ENCODE peak calls at places on chromosomes 13 and 19, in seven cellular contexts. G, N, I, D, Z, L and Y are unnamed samples.
A peak's percentile ranks its signal among the peaks of the same experiment; 100 is the strongest.

GRCh38 chr19:27744926-27745844 is 1467.8 kb downstream of the UQCRFS1 start:
- DNase-seq in I (no peak), G (no peak), D (no peak), L (no peak), Z (no peak), N (no peak), Y (peak; percentile 24)

GRCh38 chr13:104837756-104838155 is 1697.7 kb downstream of the EFNB2 start:
- DNase-seq in D (no peak), Z (no peak), G (no peak), I (no peak), N (no peak), L (no peak), Y (no peak)

GRCh38 chr13:105442941-105443340 is 1092.5 kb downstream of the EFNB2 start:
- DNase-seq in I (no peak), L (no peak), Z (no peak), D (peak; percentile 96), G (peak; percentile 88), N (peak; percentile 100), Y (peak; percentile 75)

GRCh38 chr13:96836733-96837132 is 157.5 kb downstream of the OXGR1 start:
- DNase-seq in Z (no peak), D (no peak), N (no peak), I (no peak), G (no peak), L (no peak), Y (no peak)

GRCh38 chr13:114118763-114119123 is 13.7 kb downstream of the RASA3 start:
- DNase-seq in L (peak; percentile 32), N (peak; percentile 74), G (no peak), I (no peak), D (peak; percentile 65), Z (no peak), Y (no peak)

GRCh38 chr19:11384778-11385129 is 640 bp upstream of the EPOR start:
- DNase-seq in I (no peak), G (no peak), Z (no peak), L (no peak), D (no peak), N (no peak), Y (no peak)

GRCh38 chr19:33302974-33303790 is 848 bp upstream of the CEBPA start:
- DNase-seq in I (no peak), G (peak; percentile 59), D (peak; percentile 65), Z (peak; percentile 42), L (peak; percentile 78), N (peak; percentile 41), Y (no peak)

GRCh38 chr19:44644391-44645016 is 794 bp downstream of the PVR start:
- DNase-seq in L (no peak), N (peak; percentile 49), D (peak; percentile 41), Z (peak; percentile 41), G (no peak), I (no peak), Y (peak; percentile 21)

GRCh38 chr13:33462109-33462508 is 176.6 kb upstream of the STARD13 start:
- DNase-seq in D (no peak), L (no peak), I (no peak), N (no peak), G (no peak), Z (no peak), Y (no peak)

GRCh38 chr19:33819875-33820781 is 23.5 kb downstream of the KCTD15 start:
- DNase-seq in G (peak; percentile 85), D (peak; percentile 87), I (no peak), L (peak; percentile 69), N (peak; percentile 12), Z (peak; percentile 80), Y (peak; percentile 27)

GRCh38 chr13:99034333-99035085 is 56.6 kb upstream of the DOCK9 start:
- DNase-seq in D (no peak), N (no peak), G (no peak), I (no peak), Z (no peak), L (no peak), Y (no peak)

GRCh38 chr19:29544656-29545360 is 19.0 kb downstream of the VSTM2B start:
- DNase-seq in I (no peak), L (no peak), D (no peak), G (no peak), N (no peak), Z (peak; percentile 8), Y (no peak)

GRCh38 chr13:83150616-83151307 is 731.5 kb downstream of the SLITRK1 start:
- DNase-seq in G (no peak), I (no peak), N (no peak), Z (no peak), D (peak; percentile 8), L (no peak), Y (no peak)

GRCh38 chr19:19105365-19106060 is 32.8 kb downstream of the TMEM161A start:
- DNase-seq in N (no peak), I (peak; percentile 12), D (peak; percentile 76), G (peak; percentile 71), Z (no peak), L (no peak), Y (no peak)

GRCh38 chr19:51127755-51128154 is 3.0 kb downstream of the SIGLEC9 start:
- DNase-seq in N (peak; percentile 47), L (no peak), G (no peak), Z (no peak), D (peak; percentile 75), I (no peak), Y (no peak)

GRCh38 chr13:27997904-27998522 is 9.5 kb upstream of the URAD start:
- DNase-seq in L (no peak), G (no peak), Z (peak; percentile 45), N (peak; percentile 28), I (no peak), D (peak; percentile 52), Y (peak; percentile 13)

GRCh38 chr19:2969104-2969504 is 8.3 kb upstream of the TLE6 start:
- DNase-seq in N (no peak), Z (no peak), L (no peak), D (peak; percentile 89), I (no peak), G (no peak), Y (no peak)

GRCh38 chr13:111367340-111367739 is 46.9 kb downstream of the TEX29 start:
- DNase-seq in Z (peak; percentile 14), D (no peak), I (no peak), G (no peak), L (no peak), N (no peak), Y (no peak)

GRCh38 chr19:39166571-39167391 is 30.0 kb upstream of the NCCRP1 start:
- DNase-seq in Z (no peak), N (no peak), G (no peak), D (peak; percentile 13), L (peak; percentile 82), I (no peak), Y (no peak)